ENCODE peak calls at places on chromosome 10, in ten cellular contexts. One of them, this sample, is unnamed.

GRCh38 chr10:89591111-89591795 is 53.8 kb downstream of the PANK1 start:
- DNase-seq in iPS DF 6.9: no peak
- DNase-seq in non-pigmented ciliary epithelial cell: no peak
- DNase-seq in NCI-H69: no peak
- DNase-seq in activated naive CD4-positive, alpha-beta T cell treated with anti-CD3 and anti-CD28 coated beads, Interleukin-2, amount 10 ng/mL, durations not matched to agents 7 days and 5 days: no peak
- DNase-seq in activated naive CD8-positive, alpha-beta T cell treated with anti-CD3 and anti-CD28 coated beads, Interleukin-2, amount 50 U/mL, for 24 hours: no peak
- DNase-seq in RCC 7860: no peak
- DNase-seq in cardiac septum: no peak
- DNase-seq in fibroblast of pulmonary artery: peak
- DNase-seq in SJSA1: no peak
- DNase-seq in this sample: no peak

GRCh38 chr10:100009793-100010676 is at the start of gene DNMBP:
- DNase-seq in iPS DF 6.9: peak
- DNase-seq in non-pigmented ciliary epithelial cell: no peak
- DNase-seq in NCI-H69: peak
- DNase-seq in activated naive CD4-positive, alpha-beta T cell treated with anti-CD3 and anti-CD28 coated beads, Interleukin-2, amount 10 ng/mL, durations not matched to agents 7 days and 5 days: peak
- DNase-seq in activated naive CD8-positive, alpha-beta T cell treated with anti-CD3 and anti-CD28 coated beads, Interleukin-2, amount 50 U/mL, for 24 hours: peak
- DNase-seq in RCC 7860: peak
- DNase-seq in cardiac septum: peak
- DNase-seq in fibroblast of pulmonary artery: peak
- DNase-seq in SJSA1: peak
- DNase-seq in this sample: peak

GRCh38 chr10:22988581-22989360 is 60.9 kb downstream of the ARMC3 start:
- DNase-seq in iPS DF 6.9: peak
- DNase-seq in non-pigmented ciliary epithelial cell: peak
- DNase-seq in NCI-H69: peak
- DNase-seq in activated naive CD4-positive, alpha-beta T cell treated with anti-CD3 and anti-CD28 coated beads, Interleukin-2, amount 10 ng/mL, durations not matched to agents 7 days and 5 days: peak
- DNase-seq in activated naive CD8-positive, alpha-beta T cell treated with anti-CD3 and anti-CD28 coated beads, Interleukin-2, amount 50 U/mL, for 24 hours: peak
- DNase-seq in RCC 7860: peak
- DNase-seq in cardiac septum: no peak
- DNase-seq in fibroblast of pulmonary artery: peak
- DNase-seq in SJSA1: peak
- DNase-seq in this sample: peak

GRCh38 chr10:133350283-133350949 is 3.2 kb downstream of the PRAP1 start:
- DNase-seq in iPS DF 6.9: no peak
- DNase-seq in non-pigmented ciliary epithelial cell: no peak
- DNase-seq in NCI-H69: no peak
- DNase-seq in activated naive CD4-positive, alpha-beta T cell treated with anti-CD3 and anti-CD28 coated beads, Interleukin-2, amount 10 ng/mL, durations not matched to agents 7 days and 5 days: no peak
- DNase-seq in activated naive CD8-positive, alpha-beta T cell treated with anti-CD3 and anti-CD28 coated beads, Interleukin-2, amount 50 U/mL, for 24 hours: no peak
- DNase-seq in RCC 7860: no peak
- DNase-seq in cardiac septum: no peak
- DNase-seq in fibroblast of pulmonary artery: no peak
- DNase-seq in SJSA1: no peak
- DNase-seq in this sample: no peak

GRCh38 chr10:91197044-91197651 is 23.3 kb upstream of the PCGF5 start:
- DNase-seq in iPS DF 6.9: no peak
- DNase-seq in non-pigmented ciliary epithelial cell: no peak
- DNase-seq in NCI-H69: peak
- DNase-seq in activated naive CD4-positive, alpha-beta T cell treated with anti-CD3 and anti-CD28 coated beads, Interleukin-2, amount 10 ng/mL, durations not matched to agents 7 days and 5 days: no peak
- DNase-seq in activated naive CD8-positive, alpha-beta T cell treated with anti-CD3 and anti-CD28 coated beads, Interleukin-2, amount 50 U/mL, for 24 hours: no peak
- DNase-seq in RCC 7860: peak
- DNase-seq in cardiac septum: no peak
- DNase-seq in fibroblast of pulmonary artery: peak
- DNase-seq in SJSA1: no peak
- DNase-seq in this sample: no peak

GRCh38 chr10:98262571-98262970 is 5.4 kb downstream of the LOXL4 start:
- DNase-seq in iPS DF 6.9: peak
- DNase-seq in non-pigmented ciliary epithelial cell: no peak
- DNase-seq in NCI-H69: peak
- DNase-seq in activated naive CD4-positive, alpha-beta T cell treated with anti-CD3 and anti-CD28 coated beads, Interleukin-2, amount 10 ng/mL, durations not matched to agents 7 days and 5 days: no peak
- DNase-seq in activated naive CD8-positive, alpha-beta T cell treated with anti-CD3 and anti-CD28 coated beads, Interleukin-2, amount 50 U/mL, for 24 hours: peak
- DNase-seq in RCC 7860: peak
- DNase-seq in cardiac septum: no peak
- DNase-seq in fibroblast of pulmonary artery: peak
- DNase-seq in SJSA1: no peak
- DNase-seq in this sample: no peak

GRCh38 chr10:114301951-114302710 is 63.1 kb downstream of the VWA2 start:
- DNase-seq in iPS DF 6.9: no peak
- DNase-seq in non-pigmented ciliary epithelial cell: no peak
- DNase-seq in NCI-H69: peak
- DNase-seq in activated naive CD4-positive, alpha-beta T cell treated with anti-CD3 and anti-CD28 coated beads, Interleukin-2, amount 10 ng/mL, durations not matched to agents 7 days and 5 days: no peak
- DNase-seq in activated naive CD8-positive, alpha-beta T cell treated with anti-CD3 and anti-CD28 coated beads, Interleukin-2, amount 50 U/mL, for 24 hours: no peak
- DNase-seq in RCC 7860: no peak
- DNase-seq in cardiac septum: peak
- DNase-seq in fibroblast of pulmonary artery: no peak
- DNase-seq in SJSA1: no peak
- DNase-seq in this sample: no peak

GRCh38 chr10:102396251-102396650 is 746 bp downstream of the NFKB2 start:
- DNase-seq in iPS DF 6.9: no peak
- DNase-seq in non-pigmented ciliary epithelial cell: no peak
- DNase-seq in NCI-H69: no peak
- DNase-seq in activated naive CD4-positive, alpha-beta T cell treated with anti-CD3 and anti-CD28 coated beads, Interleukin-2, amount 10 ng/mL, durations not matched to agents 7 days and 5 days: no peak
- DNase-seq in activated naive CD8-positive, alpha-beta T cell treated with anti-CD3 and anti-CD28 coated beads, Interleukin-2, amount 50 U/mL, for 24 hours: peak
- DNase-seq in RCC 7860: no peak
- DNase-seq in cardiac septum: no peak
- DNase-seq in fibroblast of pulmonary artery: no peak
- DNase-seq in SJSA1: no peak
- DNase-seq in this sample: no peak

GRCh38 chr10:32244011-32244410 is 102.9 kb downstream of the EPC1 start:
- DNase-seq in iPS DF 6.9: no peak
- DNase-seq in non-pigmented ciliary epithelial cell: no peak
- DNase-seq in NCI-H69: no peak
- DNase-seq in activated naive CD4-positive, alpha-beta T cell treated with anti-CD3 and anti-CD28 coated beads, Interleukin-2, amount 10 ng/mL, durations not matched to agents 7 days and 5 days: no peak
- DNase-seq in activated naive CD8-positive, alpha-beta T cell treated with anti-CD3 and anti-CD28 coated beads, Interleukin-2, amount 50 U/mL, for 24 hours: no peak
- DNase-seq in RCC 7860: no peak
- DNase-seq in cardiac septum: no peak
- DNase-seq in fibroblast of pulmonary artery: no peak
- DNase-seq in SJSA1: no peak
- DNase-seq in this sample: no peak

GRCh38 chr10:133258066-133258817 is 18.4 kb downstream of the ADAM8 start:
- DNase-seq in iPS DF 6.9: no peak
- DNase-seq in non-pigmented ciliary epithelial cell: no peak
- DNase-seq in NCI-H69: peak
- DNase-seq in activated naive CD4-positive, alpha-beta T cell treated with anti-CD3 and anti-CD28 coated beads, Interleukin-2, amount 10 ng/mL, durations not matched to agents 7 days and 5 days: peak
- DNase-seq in activated naive CD8-positive, alpha-beta T cell treated with anti-CD3 and anti-CD28 coated beads, Interleukin-2, amount 50 U/mL, for 24 hours: peak
- DNase-seq in RCC 7860: no peak
- DNase-seq in cardiac septum: no peak
- DNase-seq in fibroblast of pulmonary artery: no peak
- DNase-seq in SJSA1: no peak
- DNase-seq in this sample: peak

GRCh38 chr10:79356104-79356503 is 8.8 kb downstream of the PPIF start:
- DNase-seq in iPS DF 6.9: no peak
- DNase-seq in non-pigmented ciliary epithelial cell: no peak
- DNase-seq in NCI-H69: no peak
- DNase-seq in activated naive CD4-positive, alpha-beta T cell treated with anti-CD3 and anti-CD28 coated beads, Interleukin-2, amount 10 ng/mL, durations not matched to agents 7 days and 5 days: no peak
- DNase-seq in activated naive CD8-positive, alpha-beta T cell treated with anti-CD3 and anti-CD28 coated beads, Interleukin-2, amount 50 U/mL, for 24 hours: no peak
- DNase-seq in RCC 7860: no peak
- DNase-seq in cardiac septum: no peak
- DNase-seq in fibroblast of pulmonary artery: no peak
- DNase-seq in SJSA1: no peak
- DNase-seq in this sample: peak

GRCh38 chr10:34364253-34365037 is 450.7 kb downstream of the PARD3 start:
- DNase-seq in iPS DF 6.9: no peak
- DNase-seq in non-pigmented ciliary epithelial cell: no peak
- DNase-seq in NCI-H69: no peak
- DNase-seq in activated naive CD4-positive, alpha-beta T cell treated with anti-CD3 and anti-CD28 coated beads, Interleukin-2, amount 10 ng/mL, durations not matched to agents 7 days and 5 days: no peak
- DNase-seq in activated naive CD8-positive, alpha-beta T cell treated with anti-CD3 and anti-CD28 coated beads, Interleukin-2, amount 50 U/mL, for 24 hours: no peak
- DNase-seq in RCC 7860: peak
- DNase-seq in cardiac septum: no peak
- DNase-seq in fibroblast of pulmonary artery: peak
- DNase-seq in SJSA1: no peak
- DNase-seq in this sample: no peak

GRCh38 chr10:28569506-28570159 is 36.7 kb downstream of the WAC start:
- DNase-seq in iPS DF 6.9: no peak
- DNase-seq in non-pigmented ciliary epithelial cell: no peak
- DNase-seq in NCI-H69: peak
- DNase-seq in activated naive CD4-positive, alpha-beta T cell treated with anti-CD3 and anti-CD28 coated beads, Interleukin-2, amount 10 ng/mL, durations not matched to agents 7 days and 5 days: no peak
- DNase-seq in activated naive CD8-positive, alpha-beta T cell treated with anti-CD3 and anti-CD28 coated beads, Interleukin-2, amount 50 U/mL, for 24 hours: no peak
- DNase-seq in RCC 7860: no peak
- DNase-seq in cardiac septum: no peak
- DNase-seq in fibroblast of pulmonary artery: peak
- DNase-seq in SJSA1: no peak
- DNase-seq in this sample: no peak

GRCh38 chr10:74813371-74813770 is 13.0 kb upstream of the KAT6B start:
- DNase-seq in iPS DF 6.9: no peak
- DNase-seq in non-pigmented ciliary epithelial cell: no peak
- DNase-seq in NCI-H69: no peak
- DNase-seq in activated naive CD4-positive, alpha-beta T cell treated with anti-CD3 and anti-CD28 coated beads, Interleukin-2, amount 10 ng/mL, durations not matched to agents 7 days and 5 days: no peak
- DNase-seq in activated naive CD8-positive, alpha-beta T cell treated with anti-CD3 and anti-CD28 coated beads, Interleukin-2, amount 50 U/mL, for 24 hours: no peak
- DNase-seq in RCC 7860: no peak
- DNase-seq in cardiac septum: no peak
- DNase-seq in fibroblast of pulmonary artery: no peak
- DNase-seq in SJSA1: no peak
- DNase-seq in this sample: no peak

GRCh38 chr10:44978570-44979280 is at the start of gene DEPP1:
- DNase-seq in iPS DF 6.9: no peak
- DNase-seq in non-pigmented ciliary epithelial cell: no peak
- DNase-seq in NCI-H69: peak
- DNase-seq in activated naive CD4-positive, alpha-beta T cell treated with anti-CD3 and anti-CD28 coated beads, Interleukin-2, amount 10 ng/mL, durations not matched to agents 7 days and 5 days: peak
- DNase-seq in activated naive CD8-positive, alpha-beta T cell treated with anti-CD3 and anti-CD28 coated beads, Interleukin-2, amount 50 U/mL, for 24 hours: no peak
- DNase-seq in RCC 7860: peak
- DNase-seq in cardiac septum: peak
- DNase-seq in fibroblast of pulmonary artery: peak
- DNase-seq in SJSA1: peak
- DNase-seq in this sample: peak

GRCh38 chr10:47260505-47261111 is 39.4 kb upstream of the GDF10 start:
- DNase-seq in iPS DF 6.9: no peak
- DNase-seq in non-pigmented ciliary epithelial cell: no peak
- DNase-seq in NCI-H69: no peak
- DNase-seq in activated naive CD4-positive, alpha-beta T cell treated with anti-CD3 and anti-CD28 coated beads, Interleukin-2, amount 10 ng/mL, durations not matched to agents 7 days and 5 days: peak
- DNase-seq in activated naive CD8-positive, alpha-beta T cell treated with anti-CD3 and anti-CD28 coated beads, Interleukin-2, amount 50 U/mL, for 24 hours: peak
- DNase-seq in RCC 7860: no peak
- DNase-seq in cardiac septum: no peak
- DNase-seq in fibroblast of pulmonary artery: no peak
- DNase-seq in SJSA1: no peak
- DNase-seq in this sample: no peak

GRCh38 chr10:111211756-111212155 is 134.9 kb downstream of the ADRA2A start:
- DNase-seq in iPS DF 6.9: no peak
- DNase-seq in non-pigmented ciliary epithelial cell: no peak
- DNase-seq in NCI-H69: no peak
- DNase-seq in activated naive CD4-positive, alpha-beta T cell treated with anti-CD3 and anti-CD28 coated beads, Interleukin-2, amount 10 ng/mL, durations not matched to agents 7 days and 5 days: no peak
- DNase-seq in activated naive CD8-positive, alpha-beta T cell treated with anti-CD3 and anti-CD28 coated beads, Interleukin-2, amount 50 U/mL, for 24 hours: no peak
- DNase-seq in RCC 7860: no peak
- DNase-seq in cardiac septum: no peak
- DNase-seq in fibroblast of pulmonary artery: no peak
- DNase-seq in SJSA1: no peak
- DNase-seq in this sample: no peak

GRCh38 chr10:100496567-100496966 is 23.1 kb downstream of the SEC31B start:
- DNase-seq in iPS DF 6.9: no peak
- DNase-seq in non-pigmented ciliary epithelial cell: no peak
- DNase-seq in NCI-H69: no peak
- DNase-seq in activated naive CD4-positive, alpha-beta T cell treated with anti-CD3 and anti-CD28 coated beads, Interleukin-2, amount 10 ng/mL, durations not matched to agents 7 days and 5 days: no peak
- DNase-seq in activated naive CD8-positive, alpha-beta T cell treated with anti-CD3 and anti-CD28 coated beads, Interleukin-2, amount 50 U/mL, for 24 hours: no peak
- DNase-seq in RCC 7860: no peak
- DNase-seq in cardiac septum: no peak
- DNase-seq in fibroblast of pulmonary artery: no peak
- DNase-seq in SJSA1: no peak
- DNase-seq in this sample: no peak

GRCh38 chr10:131177431-131178327 is 133.8 kb downstream of the TCERG1L start:
- DNase-seq in iPS DF 6.9: no peak
- DNase-seq in non-pigmented ciliary epithelial cell: no peak
- DNase-seq in NCI-H69: no peak
- DNase-seq in activated naive CD4-positive, alpha-beta T cell treated with anti-CD3 and anti-CD28 coated beads, Interleukin-2, amount 10 ng/mL, durations not matched to agents 7 days and 5 days: no peak
- DNase-seq in activated naive CD8-positive, alpha-beta T cell treated with anti-CD3 and anti-CD28 coated beads, Interleukin-2, amount 50 U/mL, for 24 hours: no peak
- DNase-seq in RCC 7860: no peak
- DNase-seq in cardiac septum: peak
- DNase-seq in fibroblast of pulmonary artery: no peak
- DNase-seq in SJSA1: no peak
- DNase-seq in this sample: no peak

GRCh38 chr10:29067161-29067560 is 221.7 kb upstream of the LYZL1 start:
- DNase-seq in iPS DF 6.9: no peak
- DNase-seq in non-pigmented ciliary epithelial cell: peak
- DNase-seq in NCI-H69: peak
- DNase-seq in activated naive CD4-positive, alpha-beta T cell treated with anti-CD3 and anti-CD28 coated beads, Interleukin-2, amount 10 ng/mL, durations not matched to agents 7 days and 5 days: no peak
- DNase-seq in activated naive CD8-positive, alpha-beta T cell treated with anti-CD3 and anti-CD28 coated beads, Interleukin-2, amount 50 U/mL, for 24 hours: no peak
- DNase-seq in RCC 7860: no peak
- DNase-seq in cardiac septum: no peak
- DNase-seq in fibroblast of pulmonary artery: peak
- DNase-seq in SJSA1: no peak
- DNase-seq in this sample: no peak

GRCh38 chr10:126527645-126528319 is 139.5 kb upstream of the ADAM12 start:
- DNase-seq in iPS DF 6.9: no peak
- DNase-seq in non-pigmented ciliary epithelial cell: no peak
- DNase-seq in NCI-H69: no peak
- DNase-seq in activated naive CD4-positive, alpha-beta T cell treated with anti-CD3 and anti-CD28 coated beads, Interleukin-2, amount 10 ng/mL, durations not matched to agents 7 days and 5 days: no peak
- DNase-seq in activated naive CD8-positive, alpha-beta T cell treated with anti-CD3 and anti-CD28 coated beads, Interleukin-2, amount 50 U/mL, for 24 hours: no peak
- DNase-seq in RCC 7860: no peak
- DNase-seq in cardiac septum: no peak
- DNase-seq in fibroblast of pulmonary artery: no peak
- DNase-seq in SJSA1: no peak
- DNase-seq in this sample: no peak

GRCh38 chr10:49609283-49610014 is 661 bp upstream of the SLC18A3 start:
- DNase-seq in iPS DF 6.9: no peak
- DNase-seq in non-pigmented ciliary epithelial cell: no peak
- DNase-seq in NCI-H69: peak
- DNase-seq in activated naive CD4-positive, alpha-beta T cell treated with anti-CD3 and anti-CD28 coated beads, Interleukin-2, amount 10 ng/mL, durations not matched to agents 7 days and 5 days: no peak
- DNase-seq in activated naive CD8-positive, alpha-beta T cell treated with anti-CD3 and anti-CD28 coated beads, Interleukin-2, amount 50 U/mL, for 24 hours: no peak
- DNase-seq in RCC 7860: no peak
- DNase-seq in cardiac septum: peak
- DNase-seq in fibroblast of pulmonary artery: no peak
- DNase-seq in SJSA1: no peak
- DNase-seq in this sample: no peak

GRCh38 chr10:102837230-102837721 is at the start of gene CYP17A1:
- DNase-seq in iPS DF 6.9: no peak
- DNase-seq in non-pigmented ciliary epithelial cell: no peak
- DNase-seq in NCI-H69: no peak
- DNase-seq in activated naive CD4-positive, alpha-beta T cell treated with anti-CD3 and anti-CD28 coated beads, Interleukin-2, amount 10 ng/mL, durations not matched to agents 7 days and 5 days: no peak
- DNase-seq in activated naive CD8-positive, alpha-beta T cell treated with anti-CD3 and anti-CD28 coated beads, Interleukin-2, amount 50 U/mL, for 24 hours: no peak
- DNase-seq in RCC 7860: peak
- DNase-seq in cardiac septum: no peak
- DNase-seq in fibroblast of pulmonary artery: peak
- DNase-seq in SJSA1: no peak
- DNase-seq in this sample: no peak

GRCh38 chr10:7046615-7047014 is 364.2 kb downstream of the SFMBT2 start:
- DNase-seq in iPS DF 6.9: no peak
- DNase-seq in non-pigmented ciliary epithelial cell: no peak
- DNase-seq in NCI-H69: no peak
- DNase-seq in activated naive CD4-positive, alpha-beta T cell treated with anti-CD3 and anti-CD28 coated beads, Interleukin-2, amount 10 ng/mL, durations not matched to agents 7 days and 5 days: no peak
- DNase-seq in activated naive CD8-positive, alpha-beta T cell treated with anti-CD3 and anti-CD28 coated beads, Interleukin-2, amount 50 U/mL, for 24 hours: no peak
- DNase-seq in RCC 7860: no peak
- DNase-seq in cardiac septum: no peak
- DNase-seq in fibroblast of pulmonary artery: no peak
- DNase-seq in SJSA1: no peak
- DNase-seq in this sample: no peak

GRCh38 chr10:3852147-3852904 is 67.3 kb upstream of the KLF6 start:
- DNase-seq in iPS DF 6.9: no peak
- DNase-seq in non-pigmented ciliary epithelial cell: peak
- DNase-seq in NCI-H69: peak
- DNase-seq in activated naive CD4-positive, alpha-beta T cell treated with anti-CD3 and anti-CD28 coated beads, Interleukin-2, amount 10 ng/mL, durations not matched to agents 7 days and 5 days: peak
- DNase-seq in activated naive CD8-positive, alpha-beta T cell treated with anti-CD3 and anti-CD28 coated beads, Interleukin-2, amount 50 U/mL, for 24 hours: peak
- DNase-seq in RCC 7860: peak
- DNase-seq in cardiac septum: peak
- DNase-seq in fibroblast of pulmonary artery: peak
- DNase-seq in SJSA1: peak
- DNase-seq in this sample: peak

GRCh38 chr10:129853236-129853946 is 110.7 kb downstream of the EBF3 start:
- DNase-seq in iPS DF 6.9: no peak
- DNase-seq in non-pigmented ciliary epithelial cell: no peak
- DNase-seq in NCI-H69: peak
- DNase-seq in activated naive CD4-positive, alpha-beta T cell treated with anti-CD3 and anti-CD28 coated beads, Interleukin-2, amount 10 ng/mL, durations not matched to agents 7 days and 5 days: no peak
- DNase-seq in activated naive CD8-positive, alpha-beta T cell treated with anti-CD3 and anti-CD28 coated beads, Interleukin-2, amount 50 U/mL, for 24 hours: no peak
- DNase-seq in RCC 7860: peak
- DNase-seq in cardiac septum: no peak
- DNase-seq in fibroblast of pulmonary artery: peak
- DNase-seq in SJSA1: no peak
- DNase-seq in this sample: no peak

GRCh38 chr10:124033887-124034218 is 59.5 kb downstream of the CHST15 start:
- DNase-seq in iPS DF 6.9: no peak
- DNase-seq in non-pigmented ciliary epithelial cell: no peak
- DNase-seq in NCI-H69: no peak
- DNase-seq in activated naive CD4-positive, alpha-beta T cell treated with anti-CD3 and anti-CD28 coated beads, Interleukin-2, amount 10 ng/mL, durations not matched to agents 7 days and 5 days: no peak
- DNase-seq in activated naive CD8-positive, alpha-beta T cell treated with anti-CD3 and anti-CD28 coated beads, Interleukin-2, amount 50 U/mL, for 24 hours: no peak
- DNase-seq in RCC 7860: peak
- DNase-seq in cardiac septum: no peak
- DNase-seq in fibroblast of pulmonary artery: no peak
- DNase-seq in SJSA1: no peak
- DNase-seq in this sample: no peak

GRCh38 chr10:124628676-124629021 is 115.5 kb downstream of the FAM53B start:
- DNase-seq in iPS DF 6.9: no peak
- DNase-seq in non-pigmented ciliary epithelial cell: no peak
- DNase-seq in NCI-H69: no peak
- DNase-seq in activated naive CD4-positive, alpha-beta T cell treated with anti-CD3 and anti-CD28 coated beads, Interleukin-2, amount 10 ng/mL, durations not matched to agents 7 days and 5 days: no peak
- DNase-seq in activated naive CD8-positive, alpha-beta T cell treated with anti-CD3 and anti-CD28 coated beads, Interleukin-2, amount 50 U/mL, for 24 hours: no peak
- DNase-seq in RCC 7860: no peak
- DNase-seq in cardiac septum: no peak
- DNase-seq in fibroblast of pulmonary artery: no peak
- DNase-seq in SJSA1: no peak
- DNase-seq in this sample: no peak